ENCODE peak calls at places on chromosomes 13 and 19, in ten cellular contexts. One of them, this sample, is unnamed.

GRCh38 chr19:11422163-11423068 is 3.3 kb upstream of the RGL3 start:
- DNase-seq in hepatocyte: peak; percentile 86
- DNase-seq in GM13977: peak; percentile 92
- DNase-seq in AG08395: peak; percentile 80
- DNase-seq in mesendoderm: peak; percentile 96
- DNase-seq in left ventricle myocardium inferior: peak; percentile 84
- DNase-seq in DMS153: peak; percentile 49
- DNase-seq in activated CD8-positive, alpha-beta memory T cell treated with anti-CD3 and anti-CD28 coated beads for 1 hour: peak; percentile 32
- DNase-seq in CD8-positive, alpha-beta memory T cell: peak; percentile 77
- DNase-seq in ovary: peak; percentile 54
- DNase-seq in this sample: peak; percentile 23

GRCh38 chr19:19165396-19165795 is 4.7 kb downstream of the MEF2B start:
- DNase-seq in AG08395: no peak
- DNase-seq in hepatocyte: no peak
- DNase-seq in left ventricle myocardium inferior: no peak
- DNase-seq in ovary: no peak
- DNase-seq in DMS153: no peak
- DNase-seq in activated CD8-positive, alpha-beta memory T cell treated with anti-CD3 and anti-CD28 coated beads for 1 hour: no peak
- DNase-seq in CD8-positive, alpha-beta memory T cell: no peak
- DNase-seq in GM13977: no peak
- DNase-seq in mesendoderm: no peak
- DNase-seq in this sample: no peak

GRCh38 chr19:21439372-21439771 is 42.4 kb downstream of the ZNF493 start:
- DNase-seq in DMS153: no peak
- DNase-seq in activated CD8-positive, alpha-beta memory T cell treated with anti-CD3 and anti-CD28 coated beads for 1 hour: no peak
- DNase-seq in mesendoderm: no peak
- DNase-seq in hepatocyte: peak; percentile 19
- DNase-seq in CD8-positive, alpha-beta memory T cell: no peak
- DNase-seq in ovary: no peak
- DNase-seq in left ventricle myocardium inferior: no peak
- DNase-seq in AG08395: no peak
- DNase-seq in GM13977: no peak
- DNase-seq in this sample: no peak

GRCh38 chr19:6723108-6723618 is 2.7 kb upstream of the C3 start:
- DNase-seq in hepatocyte: peak; percentile 60
- DNase-seq in CD8-positive, alpha-beta memory T cell: no peak
- DNase-seq in AG08395: peak; percentile 42
- DNase-seq in mesendoderm: peak; percentile 63
- DNase-seq in activated CD8-positive, alpha-beta memory T cell treated with anti-CD3 and anti-CD28 coated beads for 1 hour: no peak
- DNase-seq in left ventricle myocardium inferior: peak; percentile 56
- DNase-seq in ovary: peak; percentile 82
- DNase-seq in DMS153: no peak
- DNase-seq in GM13977: no peak
- DNase-seq in this sample: no peak

GRCh38 chr19:17611462-17612244 is 56.2 kb downstream of the COLGALT1 start:
- DNase-seq in hepatocyte: no peak
- DNase-seq in left ventricle myocardium inferior: no peak
- DNase-seq in DMS153: no peak
- DNase-seq in AG08395: no peak
- DNase-seq in CD8-positive, alpha-beta memory T cell: no peak
- DNase-seq in mesendoderm: no peak
- DNase-seq in ovary: no peak
- DNase-seq in GM13977: no peak
- DNase-seq in activated CD8-positive, alpha-beta memory T cell treated with anti-CD3 and anti-CD28 coated beads for 1 hour: no peak
- DNase-seq in this sample: no peak

GRCh38 chr13:92743992-92744391 is 482.6 kb upstream of the GPC6 start:
- DNase-seq in left ventricle myocardium inferior: no peak
- DNase-seq in CD8-positive, alpha-beta memory T cell: no peak
- DNase-seq in mesendoderm: no peak
- DNase-seq in AG08395: no peak
- DNase-seq in activated CD8-positive, alpha-beta memory T cell treated with anti-CD3 and anti-CD28 coated beads for 1 hour: no peak
- DNase-seq in DMS153: no peak
- DNase-seq in GM13977: no peak
- DNase-seq in hepatocyte: no peak
- DNase-seq in ovary: no peak
- DNase-seq in this sample: no peak

GRCh38 chr13:41056996-41057711 is 4.2 kb upstream of the WBP4 start:
- DNase-seq in GM13977: no peak
- DNase-seq in AG08395: no peak
- DNase-seq in left ventricle myocardium inferior: no peak
- DNase-seq in CD8-positive, alpha-beta memory T cell: no peak
- DNase-seq in mesendoderm: no peak
- DNase-seq in DMS153: no peak
- DNase-seq in ovary: no peak
- DNase-seq in hepatocyte: no peak
- DNase-seq in activated CD8-positive, alpha-beta memory T cell treated with anti-CD3 and anti-CD28 coated beads for 1 hour: no peak
- DNase-seq in this sample: no peak

GRCh38 chr13:112907286-112907685 is 61.7 kb upstream of the MCF2L start:
- DNase-seq in AG08395: no peak
- DNase-seq in DMS153: no peak
- DNase-seq in CD8-positive, alpha-beta memory T cell: no peak
- DNase-seq in activated CD8-positive, alpha-beta memory T cell treated with anti-CD3 and anti-CD28 coated beads for 1 hour: no peak
- DNase-seq in GM13977: no peak
- DNase-seq in ovary: no peak
- DNase-seq in left ventricle myocardium inferior: no peak
- DNase-seq in hepatocyte: no peak
- DNase-seq in mesendoderm: no peak
- DNase-seq in this sample: no peak

GRCh38 chr19:35757231-35757748 is 461 bp upstream of the HSPB6 start:
- DNase-seq in ovary: peak; percentile 94
- DNase-seq in GM13977: no peak
- DNase-seq in activated CD8-positive, alpha-beta memory T cell treated with anti-CD3 and anti-CD28 coated beads for 1 hour: no peak
- DNase-seq in mesendoderm: peak; percentile 90
- DNase-seq in AG08395: peak; percentile 61
- DNase-seq in hepatocyte: peak; percentile 92
- DNase-seq in left ventricle myocardium inferior: peak; percentile 87
- DNase-seq in DMS153: no peak
- DNase-seq in CD8-positive, alpha-beta memory T cell: no peak
- DNase-seq in this sample: no peak

GRCh38 chr13:75226092-75226491 is 255.9 kb downstream of the TBC1D4 start:
- DNase-seq in left ventricle myocardium inferior: no peak
- DNase-seq in CD8-positive, alpha-beta memory T cell: no peak
- DNase-seq in ovary: no peak
- DNase-seq in activated CD8-positive, alpha-beta memory T cell treated with anti-CD3 and anti-CD28 coated beads for 1 hour: no peak
- DNase-seq in mesendoderm: peak; percentile 80
- DNase-seq in DMS153: no peak
- DNase-seq in hepatocyte: no peak
- DNase-seq in GM13977: no peak
- DNase-seq in AG08395: no peak
- DNase-seq in this sample: no peak

GRCh38 chr13:21620858-21621257 is 16.9 kb upstream of the MICU2 start:
- DNase-seq in CD8-positive, alpha-beta memory T cell: no peak
- DNase-seq in mesendoderm: no peak
- DNase-seq in DMS153: no peak
- DNase-seq in AG08395: no peak
- DNase-seq in GM13977: no peak
- DNase-seq in left ventricle myocardium inferior: no peak
- DNase-seq in activated CD8-positive, alpha-beta memory T cell treated with anti-CD3 and anti-CD28 coated beads for 1 hour: no peak
- DNase-seq in ovary: no peak
- DNase-seq in hepatocyte: no peak
- DNase-seq in this sample: no peak

GRCh38 chr19:45716314-45717130 is 14.2 kb downstream of the FBXO46 start:
- DNase-seq in AG08395: peak; percentile 31
- DNase-seq in mesendoderm: peak; percentile 50
- DNase-seq in activated CD8-positive, alpha-beta memory T cell treated with anti-CD3 and anti-CD28 coated beads for 1 hour: no peak
- DNase-seq in ovary: peak; percentile 40
- DNase-seq in CD8-positive, alpha-beta memory T cell: no peak
- DNase-seq in GM13977: no peak
- DNase-seq in hepatocyte: peak; percentile 60
- DNase-seq in DMS153: no peak
- DNase-seq in left ventricle myocardium inferior: no peak
- DNase-seq in this sample: no peak

GRCh38 chr13:99724633-99725517 is 223.6 kb downstream of the TM9SF2 start:
- DNase-seq in AG08395: no peak
- DNase-seq in DMS153: no peak
- DNase-seq in hepatocyte: no peak
- DNase-seq in CD8-positive, alpha-beta memory T cell: no peak
- DNase-seq in GM13977: no peak
- DNase-seq in mesendoderm: no peak
- DNase-seq in activated CD8-positive, alpha-beta memory T cell treated with anti-CD3 and anti-CD28 coated beads for 1 hour: no peak
- DNase-seq in left ventricle myocardium inferior: no peak
- DNase-seq in ovary: no peak
- DNase-seq in this sample: no peak

GRCh38 chr13:34207334-34207733 is 389.4 kb downstream of the RFC3 start:
- DNase-seq in CD8-positive, alpha-beta memory T cell: no peak
- DNase-seq in left ventricle myocardium inferior: peak; percentile 17
- DNase-seq in ovary: no peak
- DNase-seq in hepatocyte: peak; percentile 43
- DNase-seq in mesendoderm: peak; percentile 69
- DNase-seq in AG08395: peak; percentile 87
- DNase-seq in DMS153: no peak
- DNase-seq in activated CD8-positive, alpha-beta memory T cell treated with anti-CD3 and anti-CD28 coated beads for 1 hour: no peak
- DNase-seq in GM13977: no peak
- DNase-seq in this sample: no peak

GRCh38 chr13:110471833-110472162 is 89.7 kb downstream of the RAB20 start:
- DNase-seq in AG08395: no peak
- DNase-seq in DMS153: no peak
- DNase-seq in ovary: no peak
- DNase-seq in activated CD8-positive, alpha-beta memory T cell treated with anti-CD3 and anti-CD28 coated beads for 1 hour: no peak
- DNase-seq in hepatocyte: no peak
- DNase-seq in left ventricle myocardium inferior: peak; percentile 49
- DNase-seq in CD8-positive, alpha-beta memory T cell: no peak
- DNase-seq in mesendoderm: peak; percentile 27
- DNase-seq in GM13977: peak; percentile 89
- DNase-seq in this sample: no peak

GRCh38 chr19:16191216-16191908 is 6.2 kb downstream of the FAM32A start:
- DNase-seq in hepatocyte: no peak
- DNase-seq in ovary: no peak
- DNase-seq in CD8-positive, alpha-beta memory T cell: no peak
- DNase-seq in GM13977: no peak
- DNase-seq in DMS153: no peak
- DNase-seq in AG08395: no peak
- DNase-seq in activated CD8-positive, alpha-beta memory T cell treated with anti-CD3 and anti-CD28 coated beads for 1 hour: no peak
- DNase-seq in left ventricle myocardium inferior: no peak
- DNase-seq in mesendoderm: peak; percentile 17
- DNase-seq in this sample: no peak

GRCh38 chr13:109874444-109874920 is 88.1 kb upstream of the IRS2 start:
- DNase-seq in left ventricle myocardium inferior: no peak
- DNase-seq in ovary: no peak
- DNase-seq in activated CD8-positive, alpha-beta memory T cell treated with anti-CD3 and anti-CD28 coated beads for 1 hour: no peak
- DNase-seq in DMS153: no peak
- DNase-seq in mesendoderm: no peak
- DNase-seq in GM13977: no peak
- DNase-seq in CD8-positive, alpha-beta memory T cell: no peak
- DNase-seq in AG08395: no peak
- DNase-seq in hepatocyte: no peak
- DNase-seq in this sample: no peak

GRCh38 chr19:13262450-13262849 is 112.2 kb downstream of the IER2 start:
- DNase-seq in CD8-positive, alpha-beta memory T cell: no peak
- DNase-seq in AG08395: peak; percentile 68
- DNase-seq in left ventricle myocardium inferior: no peak
- DNase-seq in mesendoderm: peak; percentile 33
- DNase-seq in hepatocyte: peak; percentile 72
- DNase-seq in GM13977: peak; percentile 78
- DNase-seq in DMS153: no peak
- DNase-seq in activated CD8-positive, alpha-beta memory T cell treated with anti-CD3 and anti-CD28 coated beads for 1 hour: no peak
- DNase-seq in ovary: no peak
- DNase-seq in this sample: no peak

GRCh38 chr13:47679391-47679790 is 321.7 kb downstream of the SUCLA2 start:
- DNase-seq in left ventricle myocardium inferior: no peak
- DNase-seq in GM13977: no peak
- DNase-seq in activated CD8-positive, alpha-beta memory T cell treated with anti-CD3 and anti-CD28 coated beads for 1 hour: no peak
- DNase-seq in mesendoderm: no peak
- DNase-seq in hepatocyte: peak; percentile 34
- DNase-seq in CD8-positive, alpha-beta memory T cell: no peak
- DNase-seq in ovary: no peak
- DNase-seq in AG08395: peak; percentile 64
- DNase-seq in DMS153: no peak
- DNase-seq in this sample: no peak

GRCh38 chr19:1133471-1133929 is 29.7 kb downstream of the GPX4 start:
- DNase-seq in ovary: peak; percentile 44
- DNase-seq in DMS153: no peak
- DNase-seq in hepatocyte: no peak
- DNase-seq in activated CD8-positive, alpha-beta memory T cell treated with anti-CD3 and anti-CD28 coated beads for 1 hour: peak; percentile 47
- DNase-seq in AG08395: peak; percentile 44
- DNase-seq in mesendoderm: peak; percentile 71
- DNase-seq in left ventricle myocardium inferior: no peak
- DNase-seq in GM13977: peak; percentile 72
- DNase-seq in CD8-positive, alpha-beta memory T cell: peak; percentile 93
- DNase-seq in this sample: peak; percentile 41

GRCh38 chr13:19586904-19587634 is 25.7 kb upstream of the TPTE2 start:
- DNase-seq in DMS153: no peak
- DNase-seq in left ventricle myocardium inferior: no peak
- DNase-seq in activated CD8-positive, alpha-beta memory T cell treated with anti-CD3 and anti-CD28 coated beads for 1 hour: peak; percentile 52
- DNase-seq in CD8-positive, alpha-beta memory T cell: peak; percentile 84
- DNase-seq in ovary: no peak
- DNase-seq in GM13977: peak; percentile 63
- DNase-seq in mesendoderm: peak; percentile 6
- DNase-seq in hepatocyte: no peak
- DNase-seq in AG08395: no peak
- DNase-seq in this sample: no peak

GRCh38 chr13:65112123-65113075 is 2117.7 kb downstream of the PCDH9 start:
- DNase-seq in ovary: no peak
- DNase-seq in hepatocyte: no peak
- DNase-seq in DMS153: no peak
- DNase-seq in GM13977: no peak
- DNase-seq in CD8-positive, alpha-beta memory T cell: no peak
- DNase-seq in mesendoderm: no peak
- DNase-seq in activated CD8-positive, alpha-beta memory T cell treated with anti-CD3 and anti-CD28 coated beads for 1 hour: no peak
- DNase-seq in AG08395: peak; percentile 4
- DNase-seq in left ventricle myocardium inferior: no peak
- DNase-seq in this sample: no peak

GRCh38 chr13:24223341-24224231 is 63.1 kb downstream of the SPATA13 start:
- DNase-seq in mesendoderm: no peak
- DNase-seq in hepatocyte: no peak
- DNase-seq in CD8-positive, alpha-beta memory T cell: peak; percentile 58
- DNase-seq in DMS153: no peak
- DNase-seq in left ventricle myocardium inferior: no peak
- DNase-seq in AG08395: no peak
- DNase-seq in activated CD8-positive, alpha-beta memory T cell treated with anti-CD3 and anti-CD28 coated beads for 1 hour: no peak
- DNase-seq in GM13977: peak; percentile 36
- DNase-seq in ovary: no peak
- DNase-seq in this sample: no peak

GRCh38 chr13:103325675-103326074 is 259.5 kb upstream of the SLC10A2 start:
- DNase-seq in mesendoderm: peak; percentile 37
- DNase-seq in ovary: no peak
- DNase-seq in CD8-positive, alpha-beta memory T cell: no peak
- DNase-seq in AG08395: no peak
- DNase-seq in DMS153: no peak
- DNase-seq in activated CD8-positive, alpha-beta memory T cell treated with anti-CD3 and anti-CD28 coated beads for 1 hour: no peak
- DNase-seq in GM13977: no peak
- DNase-seq in left ventricle myocardium inferior: no peak
- DNase-seq in hepatocyte: no peak
- DNase-seq in this sample: no peak

GRCh38 chr19:35112995-35113693 is 2.5 kb upstream of the FXYD3 start:
- DNase-seq in ovary: no peak
- DNase-seq in GM13977: no peak
- DNase-seq in CD8-positive, alpha-beta memory T cell: no peak
- DNase-seq in AG08395: no peak
- DNase-seq in DMS153: no peak
- DNase-seq in left ventricle myocardium inferior: no peak
- DNase-seq in hepatocyte: no peak
- DNase-seq in mesendoderm: no peak
- DNase-seq in activated CD8-positive, alpha-beta memory T cell treated with anti-CD3 and anti-CD28 coated beads for 1 hour: no peak
- DNase-seq in this sample: no peak

GRCh38 chr19:919157-920050 is 2.3 kb downstream of the KISS1R start:
- DNase-seq in DMS153: no peak
- DNase-seq in CD8-positive, alpha-beta memory T cell: peak; percentile 69
- DNase-seq in hepatocyte: peak; percentile 61
- DNase-seq in ovary: no peak
- DNase-seq in left ventricle myocardium inferior: no peak
- DNase-seq in GM13977: peak; percentile 59
- DNase-seq in mesendoderm: no peak
- DNase-seq in AG08395: no peak
- DNase-seq in activated CD8-positive, alpha-beta memory T cell treated with anti-CD3 and anti-CD28 coated beads for 1 hour: no peak
- DNase-seq in this sample: no peak

GRCh38 chr19:3047307-3048189 is 14.7 kb downstream of the TLE5 start:
- DNase-seq in hepatocyte: peak; percentile 93
- DNase-seq in DMS153: peak; percentile 90
- DNase-seq in GM13977: peak; percentile 69
- DNase-seq in mesendoderm: peak; percentile 94
- DNase-seq in activated CD8-positive, alpha-beta memory T cell treated with anti-CD3 and anti-CD28 coated beads for 1 hour: peak; percentile 37
- DNase-seq in ovary: peak; percentile 88
- DNase-seq in CD8-positive, alpha-beta memory T cell: peak; percentile 72
- DNase-seq in AG08395: peak; percentile 81
- DNase-seq in left ventricle myocardium inferior: peak; percentile 79
- DNase-seq in this sample: no peak

This sample was measured in esophagus squamous epithelium.